ENCODE peak calls at places on chromosomes 6 and 20, in seven cellular contexts. S is dermis blood vessel endothelial cell; K is tibial artery; Y is coronary artery; X is effector memory CD8-positive, alpha-beta T cell; Z is left lung; R is astrocyte of the spinal cord. U is an unnamed sample.

GRCh38 chr20:37145014-37145413 is 34.1 kb upstream of the RPN2 start:
- DNase-seq in S (no peak), K (no peak), Y (no peak), X (no peak), Z (no peak), R (no peak), U (no peak)

GRCh38 chr6:130843575-130844320 is 16.5 kb downstream of the SMLR1 start:
- DNase-seq in S (peak; percentile 75), K (no peak), Y (no peak), X (peak; percentile 21), Z (no peak), R (peak; percentile 50), U (no peak)

GRCh38 chr20:40010483-40010882 is 678.6 kb downstream of the MAFB start:
- DNase-seq in S (no peak), K (no peak), Y (no peak), X (no peak), Z (no peak), R (no peak), U (no peak)

GRCh38 chr6:39276379-39276995 is 37.7 kb downstream of the KCNK17 start:
- DNase-seq in S (no peak), K (no peak), Y (no peak), X (no peak), Z (no peak), R (no peak), U (no peak)

GRCh38 chr20:25574411-25574810 is 10.9 kb downstream of the NINL start:
- DNase-seq in S (peak; percentile 41), K (no peak), Y (peak; percentile 26), X (no peak), Z (no peak), R (peak; percentile 41), U (no peak)

GRCh38 chr20:58014628-58015315 is 213.7 kb downstream of the ANKRD60 start:
- DNase-seq in S (no peak), K (no peak), Y (no peak), X (no peak), Z (no peak), R (peak; percentile 41), U (no peak)

GRCh38 chr20:62739067-62739466 is 30.4 kb downstream of the NTSR1 start:
- DNase-seq in S (no peak), K (peak; percentile 42), Y (no peak), X (no peak), Z (no peak), R (no peak), U (no peak)

GRCh38 chr20:45968801-45969711 is 2.9 kb downstream of the ZNF335 start:
- DNase-seq in S (no peak), K (peak; percentile 37), Y (no peak), X (no peak), Z (peak; percentile 30), R (peak; percentile 79), U (no peak)

GRCh38 chr6:124823240-124824105 is 138.8 kb upstream of the RNF217 start:
- DNase-seq in S (no peak), K (no peak), Y (no peak), X (no peak), Z (no peak), R (peak; percentile 15), U (no peak)

GRCh38 chr6:157066781-157067491 is 256.4 kb downstream of the TMEM242 start:
- DNase-seq in S (peak; percentile 42), K (no peak), Y (no peak), X (no peak), Z (no peak), R (no peak), U (no peak)

GRCh38 chr6:150451767-150452641 is 83.2 kb downstream of the IYD start:
- DNase-seq in S (no peak), K (no peak), Y (peak; percentile 60), X (no peak), Z (no peak), R (no peak), U (no peak)

GRCh38 chr6:31836676-31837611 is 9.4 kb downstream of the HSPA1B start:
- DNase-seq in S (peak; percentile 33), K (no peak), Y (no peak), X (no peak), Z (no peak), R (peak; percentile 56), U (no peak)

GRCh38 chr20:35702051-35702823 is 3.0 kb downstream of the ROMO1 start:
- DNase-seq in S (no peak), K (no peak), Y (no peak), X (no peak), Z (no peak), R (peak; percentile 49), U (peak; percentile 53)

GRCh38 chr6:134623391-134623790 is 305.5 kb upstream of the SGK1 start:
- DNase-seq in S (no peak), K (no peak), Y (no peak), X (no peak), Z (no peak), R (no peak), U (no peak)

GRCh38 chr20:5531318-5532081 is 214.7 kb upstream of the PROKR2 start:
- DNase-seq in S (peak; percentile 11), K (no peak), Y (no peak), X (no peak), Z (no peak), R (peak; percentile 43), U (peak; percentile 70)

GRCh38 chr6:149366237-149366921 is 33.7 kb upstream of the SUMO4 start:
- DNase-seq in S (peak; percentile 1), K (no peak), Y (no peak), X (no peak), Z (no peak), R (no peak), U (no peak)

GRCh38 chr20:19502169-19502568 is 255.9 kb upstream of the RIN2 start:
- DNase-seq in S (no peak), K (no peak), Y (no peak), X (no peak), Z (no peak), R (no peak), U (no peak)

GRCh38 chr20:4041748-4042411 is 26.5 kb upstream of the RNF24 start:
- DNase-seq in S (peak; percentile 46), K (peak; percentile 71), Y (no peak), X (no peak), Z (peak; percentile 86), R (peak; percentile 95), U (no peak)

GRCh38 chr20:44532981-44533331 is 11.1 kb upstream of the SERINC3 start:
- DNase-seq in S (peak; percentile 57), K (no peak), Y (no peak), X (no peak), Z (no peak), R (no peak), U (no peak)

GRCh38 chr6:45845546-45845945 is 170.1 kb downstream of the CLIC5 start:
- DNase-seq in S (no peak), K (no peak), Y (no peak), X (no peak), Z (no peak), R (peak; percentile 16), U (no peak)